ENCODE peak calls at places on chromosomes 2 and 18, in eight cellular contexts. D is fibroblast of lung, H is GM06990, J is heart right ventricle, A is K562, T is fibroblast of mammary gland, G is pancreas, C is AG09309. K is an unnamed sample.

GRCh38 chr2:23939054-23939436 is 1.2 kb upstream of the UBXN2A start:
- DNase-seq in T (peak), A (no peak), C (no peak), D (peak), J (no peak), G (no peak), H (no peak), K (no peak)

GRCh38 chr2:219688560-219689445 is 61.4 kb downstream of the SLC4A3 start:
- DNase-seq in G (no peak), H (no peak), D (peak), J (peak), C (peak), T (peak), A (no peak), K (no peak)

GRCh38 chr2:96180521-96180920 is 28.1 kb downstream of the STARD7 start:
- DNase-seq in D (no peak), A (no peak), T (no peak), C (no peak), G (no peak), J (no peak), H (no peak), K (no peak)

GRCh38 chr2:54675281-54675680 is 48.2 kb upstream of the EML6 start:
- DNase-seq in T (no peak), J (no peak), C (no peak), D (no peak), A (no peak), G (no peak), H (no peak), K (no peak)

GRCh38 chr2:240021488-240022104 is 3.5 kb downstream of the NDUFA10 start:
- DNase-seq in A (peak), T (peak), D (peak), C (no peak), G (peak), H (no peak), J (peak), K (no peak)

GRCh38 chr18:3159830-3160229 is 59.9 kb downstream of the MYOM1 start:
- DNase-seq in C (no peak), G (no peak), J (no peak), T (no peak), H (no peak), A (no peak), D (no peak), K (no peak)

GRCh38 chr2:133765693-133766092 is 197.4 kb upstream of the NCKAP5 start:
- DNase-seq in D (peak), H (no peak), G (no peak), T (no peak), C (no peak), J (no peak), A (no peak), K (no peak)

GRCh38 chr2:119352357-119352756 is 14.3 kb downstream of the C2orf76 start:
- DNase-seq in T (no peak), D (no peak), A (no peak), H (peak), J (no peak), C (no peak), G (peak), K (no peak)

DNA sequence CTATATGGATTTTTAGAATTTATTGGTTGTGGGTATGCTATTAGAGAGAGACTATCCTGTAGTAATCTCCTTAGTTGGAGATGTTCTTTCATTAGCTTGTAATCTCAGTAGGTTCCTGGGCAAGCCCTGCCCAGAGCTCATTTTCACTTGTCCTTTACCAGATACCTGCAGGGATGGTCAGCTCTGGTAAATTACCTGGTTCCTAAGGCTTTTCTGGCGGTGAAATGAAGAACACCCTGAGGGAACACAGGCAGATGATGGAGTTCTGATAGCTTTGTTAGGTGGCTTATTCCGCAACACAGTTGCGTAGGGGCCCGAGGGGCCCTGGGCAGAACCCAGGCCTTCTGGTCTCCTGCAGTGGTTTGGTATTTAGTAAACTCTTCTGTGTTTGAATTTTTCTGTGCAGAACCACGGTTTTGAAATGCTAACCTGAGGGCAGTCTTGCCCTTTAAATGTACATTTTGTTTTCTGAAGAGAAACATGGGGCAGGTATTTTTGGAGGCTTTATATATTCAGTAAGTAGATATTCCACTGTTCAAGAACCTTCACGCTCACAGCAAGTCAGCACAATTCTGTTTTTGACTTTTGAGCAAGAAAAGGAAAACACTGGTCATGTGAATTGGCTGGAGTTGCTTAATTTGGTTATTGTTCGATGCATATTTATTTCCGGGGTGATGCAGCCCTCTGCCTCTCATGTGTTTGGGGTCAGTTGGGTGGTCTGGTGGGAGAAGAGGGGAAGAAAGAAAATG is 22.4 kb downstream of the ZNF532 start:
- DNase-seq in T (no peak), C (no peak), H (no peak), J (no peak), A (no peak), G (no peak), D (no peak), K (no peak)
- H3K4me3 ChIP-seq in T (no peak), C (no peak), H (no peak), J (peak), A (no peak), G (no peak), D (no peak), K (peak)

GRCh38 chr18:52288403-52289004 is 51.5 kb upstream of the DCC start:
- DNase-seq in C (no peak), G (peak), A (peak), D (no peak), J (peak), T (no peak), H (peak), K (no peak)
- TF ChIP-seq CTCF in C (no peak), G (no peak), A (peak), D (no peak), J (peak), T (peak), H (peak), K (no peak)

DNA sequence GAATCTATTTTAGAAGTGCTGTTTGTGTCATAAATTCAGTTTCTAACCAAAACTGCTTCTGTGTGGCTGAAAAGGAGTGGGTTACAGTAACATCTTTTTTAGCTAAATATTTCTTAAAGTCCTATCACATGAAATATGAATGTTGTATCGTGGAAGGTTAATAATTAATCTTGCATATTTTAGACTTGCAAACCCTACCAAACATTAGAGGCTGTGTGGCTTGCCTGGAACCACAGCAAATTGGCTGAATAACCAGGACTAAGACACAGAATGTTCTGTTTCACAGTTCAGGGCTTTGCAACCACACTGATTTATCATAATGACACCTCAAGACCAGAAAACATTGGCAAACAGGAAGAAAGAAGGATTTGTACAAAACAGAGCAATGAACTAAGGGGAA is 208.9 kb upstream of the CNTNAP5 start:
- DNase-seq in H (no peak), A (no peak), D (no peak), C (no peak), G (no peak), T (no peak), J (no peak), K (no peak)
- H3K4me3 ChIP-seq in H (no peak), A (no peak), D (no peak), C (no peak), G (no peak), T (no peak), J (no peak), K (no peak)

GRCh38 chr2:43227830-43228280 is 1.4 kb upstream of the ZFP36L2 start:
- DNase-seq in J (no peak), G (no peak), C (no peak), T (peak), D (no peak), A (no peak), H (no peak), K (no peak)

GRCh38 chr2:43228341-43228751 is 1.9 kb upstream of the ZFP36L2 start:
- DNase-seq in C (no peak), H (no peak), G (peak), D (peak), A (no peak), J (no peak), T (peak), K (no peak)

GRCh38 chr2:43230981-43231827 is 4.8 kb upstream of the ZFP36L2 start:
- DNase-seq in A (no peak), J (no peak), T (no peak), C (no peak), G (no peak), D (no peak), H (no peak), K (no peak)

GRCh38 chr2:43228782-43229659 is 2.6 kb upstream of the ZFP36L2 start:
- DNase-seq in D (no peak), A (no peak), J (no peak), C (no peak), G (no peak), T (peak), H (peak), K (no peak)

DNA sequence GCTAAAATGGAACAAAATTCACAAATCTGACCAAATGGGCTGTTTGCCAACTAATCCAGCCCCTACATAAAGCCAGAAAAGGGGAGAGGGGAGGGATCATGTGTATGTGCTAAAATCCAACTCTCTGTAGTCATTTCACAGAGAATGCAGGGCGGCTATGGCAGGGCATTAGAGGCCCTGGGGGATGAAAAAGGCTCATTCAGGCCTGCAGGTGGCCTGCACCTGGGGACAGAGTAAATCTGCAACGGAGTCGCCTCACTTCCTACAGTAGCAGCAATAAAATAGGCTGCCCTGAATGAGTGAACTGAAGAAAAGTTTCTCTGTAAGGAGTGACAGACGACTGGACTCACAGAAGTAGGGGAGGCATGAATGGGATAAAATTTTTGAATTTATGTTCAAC is 4.1 kb upstream of the ZFP36L2 start:
- DNase-seq in G (no peak), J (no peak), C (no peak), H (no peak), D (no peak), A (no peak), T (no peak), K (no peak)
- TF ChIP-seq CTCF in G (no peak), J (no peak), C (no peak), H (no peak), D (no peak), A (no peak), T (no peak), K (no peak)

DNA sequence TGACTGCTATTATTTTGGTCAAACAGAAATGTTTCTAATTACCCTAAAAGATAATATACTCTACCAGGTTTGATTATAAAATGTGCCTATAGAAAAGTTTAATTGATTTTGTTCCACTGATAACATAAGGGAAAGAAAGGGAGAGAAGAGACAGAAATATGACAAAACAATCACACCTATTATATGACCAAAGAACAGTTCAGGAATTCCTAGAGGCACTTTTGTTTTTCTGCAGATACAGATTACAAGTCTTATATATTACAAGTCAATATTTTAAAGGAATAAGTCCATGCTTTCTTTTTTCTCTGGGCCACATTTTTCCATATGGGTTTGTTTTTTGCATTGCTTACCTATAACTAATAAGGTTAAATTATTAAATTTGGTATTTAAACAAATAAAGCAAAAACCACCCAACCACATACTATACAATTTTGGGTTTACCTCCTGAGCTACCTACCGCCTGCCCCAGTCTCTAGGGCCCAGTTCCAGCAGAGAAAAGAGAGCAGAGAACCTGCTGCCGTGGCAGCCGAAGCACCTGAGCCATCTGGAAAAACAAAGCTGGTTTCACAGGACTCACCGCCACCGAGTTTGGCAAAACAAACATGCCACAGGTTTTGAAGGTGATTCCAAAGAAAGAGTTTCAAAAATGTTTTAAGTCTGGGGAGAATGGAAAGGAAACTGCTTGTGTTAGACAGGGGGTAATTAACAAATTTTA is 92.1 kb downstream of the DYM start:
- DNase-seq in T (no peak), G (peak), C (no peak), D (no peak), J (no peak), H (no peak), A (no peak), K (no peak)
- H3K4me3 ChIP-seq in T (no peak), G (peak), C (no peak), D (no peak), J (no peak), H (no peak), A (no peak), K (peak)

GRCh38 chr2:43524180-43524965 is 71.5 kb downstream of the THADA start:
- DNase-seq in H (no peak), T (peak), A (peak), J (no peak), G (no peak), C (no peak), D (peak), K (no peak)
- TF ChIP-seq CTCF in H (peak), T (peak), A (peak), J (peak), G (no peak), C (peak), D (peak), K (peak)

GRCh38 chr2:27442981-27443323 is 771 bp downstream of the KRTCAP3 start:
- DNase-seq in J (no peak), G (peak), A (no peak), H (no peak), D (no peak), C (no peak), T (no peak), K (no peak)
- H3K4me3 ChIP-seq in J (no peak), G (peak), A (no peak), H (no peak), D (no peak), C (no peak), T (no peak), K (no peak)

GRCh38 chr2:207288628-207289027 is 122.9 kb upstream of the KLF7 start:
- DNase-seq in J (no peak), G (no peak), T (peak), A (no peak), D (no peak), C (no peak), H (no peak), K (no peak)
- TF ChIP-seq CTCF in J (no peak), G (no peak), T (no peak), A (no peak), D (no peak), C (no peak), H (no peak), K (no peak)

DNA sequence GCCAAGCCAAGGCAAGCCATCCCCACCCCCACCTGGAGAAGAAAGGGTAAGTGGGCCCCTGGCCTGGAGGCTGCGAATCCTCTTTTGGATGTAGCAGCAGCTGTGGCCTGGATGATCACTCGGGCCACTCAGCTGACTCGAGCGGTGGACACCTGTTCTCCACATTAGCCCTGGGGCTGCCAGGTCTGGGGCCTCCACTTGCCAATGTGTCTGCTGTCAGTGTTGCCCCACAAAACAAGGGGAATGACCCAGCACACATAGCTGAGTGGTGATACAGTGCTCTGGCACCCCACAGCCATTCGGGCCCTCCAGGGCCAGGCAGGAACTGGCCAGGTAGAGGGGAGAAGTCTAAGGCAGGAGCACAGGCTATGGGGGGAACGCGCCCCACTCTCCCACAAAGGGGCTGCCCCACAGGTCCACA is 2.6 kb downstream of the STK25 start:
- DNase-seq in J (no peak), C (no peak), D (no peak), G (no peak), H (no peak), T (no peak), A (no peak), K (no peak)
- H3K4me3 ChIP-seq in J (no peak), C (no peak), D (no peak), G (no peak), H (no peak), T (no peak), A (no peak), K (no peak)

DNA sequence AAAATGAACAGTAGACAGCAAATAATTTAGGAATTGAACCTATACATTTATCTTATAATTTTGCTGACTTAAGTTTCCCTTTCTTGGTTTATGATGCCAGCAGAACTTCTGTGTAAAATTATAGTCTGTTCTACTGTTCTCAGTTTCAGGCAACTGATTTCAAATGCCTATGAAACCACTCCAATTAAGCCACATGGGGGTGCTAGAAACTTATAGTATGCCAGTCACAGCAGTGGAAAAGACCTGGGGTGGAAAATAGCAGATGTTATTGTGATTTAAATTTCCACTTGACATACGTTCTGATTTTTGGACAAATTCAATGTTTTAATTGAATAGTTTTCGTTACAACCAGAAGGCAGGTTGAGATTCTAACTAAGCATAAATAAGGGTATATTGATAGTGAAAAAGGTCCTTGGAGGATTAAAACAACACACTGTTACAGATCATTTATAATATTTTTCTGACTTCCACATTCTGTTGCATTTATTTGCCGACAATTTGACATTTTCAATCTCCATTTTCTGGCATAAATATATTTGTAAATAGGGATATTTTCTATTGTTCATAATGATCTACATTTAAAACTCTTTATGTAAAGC is 61.4 kb downstream of the CPS1 start:
- DNase-seq in J (no peak), C (no peak), G (peak), D (peak), T (peak), H (no peak), A (peak), K (no peak)
- TF ChIP-seq CTCF in J (peak), C (peak), G (peak), D (peak), T (peak), H (peak), A (peak), K (peak)